ENCODE peak calls at places on chromosomes 12 and 14, in four cellular contexts. K, I, E and A are unnamed samples.

GRCh38 chr12:31008961-31009840 is 64.5 kb upstream of the DDX11 start:
- DNase-seq in K (no peak), I (no peak), E (no peak), A (no peak)

GRCh38 chr14:34682787-34683321 is 31.5 kb downstream of the CFL2 start:
- DNase-seq in K (no peak), I (no peak), E (no peak), A (no peak)

GRCh38 chr14:56789955-56790354 is 20.3 kb downstream of the OTX2 start:
- DNase-seq in K (no peak), I (no peak), E (no peak), A (no peak)

GRCh38 chr12:51247523-51248206 is 9.0 kb downstream of the DAZAP2 start:
- DNase-seq in K (no peak), I (no peak), E (no peak), A (no peak)

GRCh38 chr14:56490379-56490778 is 89.2 kb upstream of the TMEM260 start:
- DNase-seq in K (peak), I (no peak), E (no peak), A (peak)

GRCh38 chr12:8609061-8609570 is 3.5 kb downstream of the AICDA start:
- DNase-seq in K (peak), I (peak), E (no peak), A (peak)

GRCh38 chr12:24360057-24360456 is 410.6 kb upstream of the SOX5 start:
- DNase-seq in K (no peak), I (no peak), E (no peak), A (no peak)

GRCh38 chr12:76374395-76375020 is 26.3 kb upstream of the BBS10 start:
- DNase-seq in K (no peak), I (no peak), E (no peak), A (no peak)

GRCh38 chr14:24312736-24313507 is 1.6 kb downstream of the LTB4R start:
- DNase-seq in K (peak), I (peak), E (no peak), A (peak)

DNA sequence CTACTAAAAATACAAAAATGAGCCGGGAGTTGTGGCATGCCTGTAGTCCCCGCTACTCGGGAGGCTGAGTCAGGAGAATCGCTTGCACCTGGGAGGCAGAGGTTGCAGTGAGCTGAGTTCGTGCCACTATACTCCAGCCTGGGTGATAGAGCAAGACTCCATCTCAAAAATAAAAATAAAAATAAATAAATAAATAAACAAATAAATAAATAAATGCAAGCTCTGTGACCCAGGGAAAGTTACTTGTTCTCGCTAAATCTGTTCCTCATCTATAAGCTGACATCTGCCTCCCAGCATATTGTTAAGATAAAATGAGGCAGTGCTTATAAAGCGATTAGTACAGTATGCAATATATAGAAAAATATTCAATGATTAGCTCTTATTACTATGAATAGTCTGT is 56.4 kb upstream of the STK38L start:
- DNase-seq in K (no peak), I (no peak), E (no peak), A (no peak)
- H3K27ac ChIP-seq in K (no peak), I (no peak), E (no peak), A (no peak)

GRCh38 chr12:64352181-64352580 is 38.4 kb downstream of the C12orf56 start:
- DNase-seq in K (no peak), I (no peak), E (no peak), A (no peak)

GRCh38 chr12:64351265-64351664 is 39.3 kb downstream of the C12orf56 start:
- DNase-seq in K (no peak), I (no peak), E (no peak), A (no peak)

GRCh38 chr12:64347630-64348029 is 42.9 kb downstream of the C12orf56 start:
- DNase-seq in K (no peak), I (no peak), E (no peak), A (no peak)
- H3K27ac ChIP-seq in K (no peak), I (no peak), E (no peak), A (no peak)

GRCh38 chr12:121203482-121203881 is 6.4 kb upstream of the P2RX4 start:
- DNase-seq in K (no peak), I (no peak), E (no peak), A (no peak)

GRCh38 chr12:121198949-121199348 is 11.0 kb upstream of the P2RX4 start:
- DNase-seq in K (no peak), I (no peak), E (no peak), A (no peak)

GRCh38 chr12:121205491-121205890 is 4.4 kb upstream of the P2RX4 start:
- DNase-seq in K (no peak), I (no peak), E (no peak), A (no peak)

GRCh38 chr12:121196902-121197301 is 13.0 kb upstream of the P2RX4 start:
- DNase-seq in K (peak), I (no peak), E (no peak), A (no peak)

GRCh38 chr12:121202407-121203355 is 7.2 kb upstream of the P2RX4 start:
- DNase-seq in K (no peak), I (no peak), E (no peak), A (no peak)
- H3K27ac ChIP-seq in K (no peak), I (no peak), E (no peak), A (no peak)

DNA sequence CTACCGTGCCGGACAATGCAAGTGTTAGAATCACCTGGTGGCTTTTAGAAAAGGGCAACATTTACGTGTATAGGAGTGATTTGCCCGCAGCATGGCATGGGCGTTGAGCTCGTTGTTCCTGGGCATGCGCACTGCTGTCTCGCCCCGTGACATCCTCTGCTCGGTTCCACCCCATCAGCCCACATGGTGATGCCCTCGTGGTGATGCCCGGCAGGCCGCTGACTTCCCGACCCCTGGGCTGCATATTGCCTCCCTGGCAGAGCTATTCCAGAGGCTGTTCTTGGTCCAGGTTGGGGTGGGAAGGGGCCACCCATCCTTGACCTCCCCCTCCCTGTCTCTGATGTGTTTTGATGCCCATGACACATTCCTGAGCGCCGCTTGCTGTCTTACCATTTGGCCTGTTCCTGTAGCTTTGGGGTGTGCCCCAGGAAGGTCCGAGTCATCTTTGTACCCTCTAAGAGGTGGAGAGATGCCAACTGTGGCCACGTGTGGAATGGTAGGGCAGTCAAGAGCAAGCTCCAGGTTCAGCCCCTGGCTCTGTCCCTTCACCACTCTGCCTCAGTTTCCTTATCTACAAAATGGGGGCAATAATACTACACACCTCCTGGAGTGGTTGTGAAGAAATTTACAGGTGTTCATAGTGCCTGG is 4.8 kb downstream of the HIP1R start:
- DNase-seq in K (no peak), I (no peak), E (no peak), A (no peak)
- H3K27ac ChIP-seq in K (no peak), I (peak), E (no peak), A (no peak)

GRCh38 chr12:53069621-53070410 is 9.4 kb downstream of the SPRYD3 start:
- DNase-seq in K (no peak), I (peak), E (no peak), A (no peak)

GRCh38 chr12:53070901-53071492 is 8.2 kb downstream of the SPRYD3 start:
- DNase-seq in K (no peak), I (peak), E (no peak), A (no peak)

GRCh38 chr12:53074290-53074998 is 4.7 kb downstream of the SPRYD3 start:
- DNase-seq in K (no peak), I (peak), E (no peak), A (no peak)

GRCh38 chr12:53073881-53074280 is 5.3 kb downstream of the SPRYD3 start:
- DNase-seq in K (no peak), I (peak), E (no peak), A (no peak)

DNA sequence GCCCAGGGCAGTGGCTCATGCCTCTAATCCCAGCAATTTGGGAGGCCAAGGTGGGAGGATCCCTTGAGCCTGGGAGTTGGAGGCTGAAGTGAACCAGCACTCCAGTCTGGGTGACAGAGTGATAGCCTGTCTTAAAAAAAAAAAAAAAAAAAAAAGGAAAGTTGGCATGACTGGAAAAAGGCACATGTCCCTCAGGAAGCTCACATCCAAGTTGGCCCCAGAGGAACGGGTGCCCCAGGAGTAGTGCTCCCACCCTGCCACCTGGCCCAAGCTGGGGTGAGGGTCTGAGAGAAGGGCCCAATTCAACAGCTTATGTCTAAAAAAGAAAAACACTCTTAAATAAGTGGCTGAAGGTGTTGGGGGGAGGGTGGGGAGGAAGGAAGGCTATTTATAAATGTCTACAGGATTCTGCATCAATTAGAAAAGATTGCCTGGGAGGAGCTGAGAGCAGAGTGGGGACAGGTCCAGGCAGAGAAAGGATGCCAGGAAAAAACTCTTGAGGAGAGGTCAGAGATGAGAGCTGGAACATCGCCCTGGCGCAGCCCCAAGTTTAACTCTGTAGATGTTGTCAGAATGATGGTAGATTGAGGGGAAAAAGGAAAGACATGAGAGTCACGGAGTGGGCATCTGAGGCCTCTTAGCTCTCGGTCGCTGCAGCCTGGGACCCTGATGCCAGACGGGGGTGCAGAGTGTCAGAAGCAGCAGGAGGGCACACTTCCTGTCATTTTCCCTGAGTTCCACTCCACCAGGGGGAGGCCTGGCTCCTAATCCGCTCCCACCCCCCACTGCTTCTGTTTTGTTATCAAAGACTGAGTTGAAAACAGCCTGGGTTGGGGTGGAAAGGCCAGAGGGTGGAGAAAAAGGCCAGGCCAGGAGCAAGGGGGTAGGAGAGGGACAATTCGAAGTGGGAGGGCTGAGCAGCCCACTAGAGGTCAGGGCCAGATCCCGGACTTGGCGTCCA is 7.3 kb downstream of the SPRYD3 start:
- DNase-seq in K (peak), I (peak), E (no peak), A (no peak)
- H3K27ac ChIP-seq in K (no peak), I (peak), E (no peak), A (no peak)

GRCh38 chr14:79645753-79646362 is 565.4 kb downstream of the DIO2 start:
- DNase-seq in K (no peak), I (no peak), E (no peak), A (no peak)

GRCh38 chr14:79638647-79639266 is 572.5 kb downstream of the DIO2 start:
- DNase-seq in K (no peak), I (no peak), E (no peak), A (no peak)

GRCh38 chr14:79641371-79641770 is 569.9 kb downstream of the DIO2 start:
- DNase-seq in K (no peak), I (no peak), E (no peak), A (no peak)

GRCh38 chr14:79639638-79640037 is 571.7 kb downstream of the DIO2 start:
- DNase-seq in K (no peak), I (no peak), E (no peak), A (no peak)

GRCh38 chr14:79643132-79643531 is 568.2 kb downstream of the DIO2 start:
- DNase-seq in K (no peak), I (no peak), E (no peak), A (no peak)
- H3K27ac ChIP-seq in K (no peak), I (no peak), E (no peak), A (no peak)

GRCh38 chr14:101835166-101835557 is 73.7 kb downstream of the PPP2R5C start:
- DNase-seq in K (no peak), I (no peak), E (no peak), A (no peak)
- H3K27ac ChIP-seq in K (no peak), I (peak), E (no peak), A (peak)

GRCh38 chr12:6430124-6430989 is 14.4 kb upstream of the CD27 start:
- DNase-seq in K (peak), I (peak), E (no peak), A (no peak)

GRCh38 chr12:6432991-6433390 is 11.8 kb upstream of the CD27 start:
- DNase-seq in K (no peak), I (no peak), E (no peak), A (no peak)

GRCh38 chr12:6428326-6428725 is 16.4 kb upstream of the CD27 start:
- DNase-seq in K (no peak), I (no peak), E (no peak), A (no peak)

GRCh38 chr12:6434205-6435180 is 10.3 kb upstream of the CD27 start:
- DNase-seq in K (no peak), I (peak), E (peak), A (peak)

DNA sequence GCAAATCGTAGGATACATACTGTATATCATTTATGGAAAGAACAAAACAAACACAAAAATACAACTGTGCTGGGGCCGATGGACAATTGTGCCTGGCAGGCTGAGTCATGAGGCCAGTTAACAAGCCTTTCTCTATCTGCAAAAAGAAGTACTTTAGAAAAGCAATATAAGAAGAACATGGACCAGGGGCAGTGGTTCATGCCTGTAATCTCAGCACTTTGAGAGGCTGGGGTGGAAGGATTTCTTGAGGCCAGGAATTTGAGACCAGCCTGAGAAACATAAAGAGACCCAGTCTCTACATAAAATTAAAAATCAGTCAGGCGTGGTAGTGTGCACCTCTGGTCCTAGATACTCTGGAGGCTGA is 13.8 kb upstream of the CD27 start:
- DNase-seq in K (no peak), I (peak), E (no peak), A (no peak)
- H3K27ac ChIP-seq in K (peak), I (peak), E (no peak), A (no peak)

DNA sequence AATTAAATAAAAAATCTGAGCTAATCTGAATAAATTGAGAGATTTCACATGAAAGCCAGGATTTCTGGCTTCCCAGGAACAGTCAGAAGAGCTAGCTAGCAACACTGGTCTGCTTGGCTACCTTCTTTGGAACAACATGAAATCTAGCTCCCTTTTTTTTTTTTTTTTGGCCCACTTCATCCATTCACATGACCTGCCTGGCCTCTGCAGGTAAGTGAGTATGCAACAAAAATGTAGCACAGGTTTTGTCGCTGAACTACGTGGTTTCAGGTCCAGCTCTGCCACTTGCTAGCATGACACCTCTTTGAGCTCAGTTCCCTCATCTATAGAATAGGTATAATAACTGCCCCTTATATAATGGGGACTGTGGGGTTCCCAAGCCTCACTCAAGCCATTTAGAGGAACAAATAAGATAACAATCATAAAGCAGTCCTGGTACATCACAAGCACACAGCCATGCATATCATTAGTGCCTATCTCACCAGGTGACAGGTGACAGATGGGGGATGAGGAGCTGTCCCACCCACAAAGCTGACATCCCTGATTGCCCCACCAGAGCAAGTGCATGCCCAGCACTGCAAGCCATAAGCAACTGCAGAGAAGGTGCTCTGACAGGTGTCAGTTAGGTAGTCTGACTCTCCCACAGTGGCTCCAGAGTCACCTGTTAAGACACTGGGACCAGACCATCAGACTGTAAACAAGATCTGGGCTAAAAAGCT is 25.6 kb downstream of the PXN start:
- DNase-seq in K (no peak), I (no peak), E (no peak), A (no peak)
- H3K27ac ChIP-seq in K (peak), I (peak), E (no peak), A (no peak)

GRCh38 chr14:85087201-85087600 is 442.7 kb upstream of the FLRT2 start:
- DNase-seq in K (no peak), I (no peak), E (no peak), A (no peak)

GRCh38 chr14:85090681-85091080 is 439.3 kb upstream of the FLRT2 start:
- DNase-seq in K (no peak), I (no peak), E (no peak), A (no peak)

GRCh38 chr14:85085981-85086380 is 444.0 kb upstream of the FLRT2 start:
- DNase-seq in K (no peak), I (no peak), E (no peak), A (no peak)

GRCh38 chr14:85084344-85084743 is 445.6 kb upstream of the FLRT2 start:
- DNase-seq in K (no peak), I (no peak), E (no peak), A (no peak)

GRCh38 chr14:85088231-85088630 is 441.7 kb upstream of the FLRT2 start:
- DNase-seq in K (no peak), I (no peak), E (no peak), A (no peak)
- H3K27ac ChIP-seq in K (no peak), I (no peak), E (no peak), A (no peak)